ENCODE peak calls at places on chromosomes 1 and 21, in seven cellular contexts. One of them, this sample, is unnamed.

GRCh38 chr1:201562257-201562656 is 23.3 kb downstream of the NAV1 start:
- DNase-seq in HCT116: no peak
- DNase-seq in SK-N-SH: peak
- DNase-seq in GM12878: no peak
- DNase-seq in HepG2: no peak
- DNase-seq in K562: no peak
- DNase-seq in H1: no peak
- DNase-seq in this sample: no peak

GRCh38 chr1:50419192-50419906 is 3.9 kb downstream of the DMRTA2 start:
- DNase-seq in HCT116: no peak
- DNase-seq in SK-N-SH: peak
- DNase-seq in GM12878: no peak
- DNase-seq in HepG2: no peak
- DNase-seq in K562: no peak
- DNase-seq in H1: no peak
- DNase-seq in this sample: no peak

GRCh38 chr21:34204481-34205439 is 131.4 kb downstream of the MRPS6 start:
- DNase-seq in HCT116: no peak
- DNase-seq in SK-N-SH: peak
- DNase-seq in GM12878: no peak
- DNase-seq in HepG2: no peak
- DNase-seq in K562: no peak
- DNase-seq in H1: no peak
- DNase-seq in this sample: no peak

GRCh38 chr1:86846166-86846647 is 67.7 kb downstream of the SELENOF start:
- DNase-seq in HCT116: no peak
- DNase-seq in SK-N-SH: peak
- DNase-seq in GM12878: no peak
- DNase-seq in HepG2: no peak
- DNase-seq in K562: no peak
- DNase-seq in H1: no peak
- DNase-seq in this sample: no peak

GRCh38 chr1:227949954-227950734 is 2.4 kb upstream of the WNT9A start:
- DNase-seq in HCT116: no peak
- DNase-seq in SK-N-SH: no peak
- DNase-seq in GM12878: no peak
- DNase-seq in HepG2: no peak
- DNase-seq in K562: no peak
- DNase-seq in H1: no peak
- DNase-seq in this sample: no peak

GRCh38 chr1:212587304-212588136 is 21.0 kb upstream of the ATF3 start:
- DNase-seq in HCT116: no peak
- DNase-seq in SK-N-SH: no peak
- DNase-seq in GM12878: no peak
- DNase-seq in HepG2: no peak
- DNase-seq in K562: no peak
- DNase-seq in H1: no peak
- DNase-seq in this sample: no peak

GRCh38 chr21:41061701-41062100 is 106.3 kb upstream of the BACE2 start:
- DNase-seq in HCT116: no peak
- DNase-seq in SK-N-SH: no peak
- DNase-seq in GM12878: no peak
- DNase-seq in HepG2: no peak
- DNase-seq in K562: no peak
- DNase-seq in H1: no peak
- DNase-seq in this sample: no peak

GRCh38 chr1:221724931-221725605 is 16.8 kb downstream of the DUSP10 start:
- DNase-seq in HCT116: no peak
- DNase-seq in SK-N-SH: no peak
- DNase-seq in GM12878: no peak
- DNase-seq in HepG2: no peak
- DNase-seq in K562: no peak
- DNase-seq in H1: no peak
- DNase-seq in this sample: no peak

GRCh38 chr1:54716299-54717047 is 812 bp downstream of the TTC4 start:
- DNase-seq in HCT116: no peak
- DNase-seq in SK-N-SH: no peak
- DNase-seq in GM12878: peak
- DNase-seq in HepG2: no peak
- DNase-seq in K562: no peak
- DNase-seq in H1: no peak
- DNase-seq in this sample: no peak

GRCh38 chr1:199931666-199932377 is 95.7 kb upstream of the NR5A2 start:
- DNase-seq in HCT116: no peak
- DNase-seq in SK-N-SH: no peak
- DNase-seq in GM12878: no peak
- DNase-seq in HepG2: peak
- DNase-seq in K562: peak
- DNase-seq in H1: no peak
- DNase-seq in this sample: peak

GRCh38 chr1:181135462-181135781 is 46.9 kb downstream of the IER5 start:
- DNase-seq in HCT116: no peak
- DNase-seq in SK-N-SH: peak
- DNase-seq in GM12878: no peak
- DNase-seq in HepG2: no peak
- DNase-seq in K562: peak
- DNase-seq in H1: no peak
- DNase-seq in this sample: peak

GRCh38 chr1:177558372-177558771 is 387.6 kb downstream of the BRINP2 start:
- DNase-seq in HCT116: no peak
- DNase-seq in SK-N-SH: no peak
- DNase-seq in GM12878: no peak
- DNase-seq in HepG2: no peak
- DNase-seq in K562: no peak
- DNase-seq in H1: no peak
- DNase-seq in this sample: no peak

GRCh38 chr1:69278923-69279322 is 288.8 kb upstream of the LRRC7 start:
- DNase-seq in HCT116: no peak
- DNase-seq in SK-N-SH: no peak
- DNase-seq in GM12878: no peak
- DNase-seq in HepG2: no peak
- DNase-seq in K562: no peak
- DNase-seq in H1: no peak
- DNase-seq in this sample: no peak

GRCh38 chr21:35525443-35525842 is 476.3 kb upstream of the RUNX1 start:
- DNase-seq in HCT116: peak
- DNase-seq in SK-N-SH: no peak
- DNase-seq in GM12878: no peak
- DNase-seq in HepG2: no peak
- DNase-seq in K562: no peak
- DNase-seq in H1: no peak
- DNase-seq in this sample: no peak

GRCh38 chr21:46150073-46150472 is 5.3 kb downstream of the FTCD start:
- DNase-seq in HCT116: no peak
- DNase-seq in SK-N-SH: no peak
- DNase-seq in GM12878: no peak
- DNase-seq in HepG2: no peak
- DNase-seq in K562: no peak
- DNase-seq in H1: no peak
- DNase-seq in this sample: no peak

GRCh38 chr1:204280099-204280498 is 66.3 kb upstream of the GOLT1A start:
- DNase-seq in HCT116: no peak
- DNase-seq in SK-N-SH: no peak
- DNase-seq in GM12878: no peak
- DNase-seq in HepG2: no peak
- DNase-seq in K562: no peak
- DNase-seq in H1: no peak
- DNase-seq in this sample: no peak

GRCh38 chr1:89808429-89809117 is 12.3 kb upstream of the LRRC8D start:
- DNase-seq in HCT116: no peak
- DNase-seq in SK-N-SH: no peak
- DNase-seq in GM12878: no peak
- DNase-seq in HepG2: peak
- DNase-seq in K562: no peak
- DNase-seq in H1: peak
- DNase-seq in this sample: no peak

GRCh38 chr1:89806612-89807011 is 14.2 kb upstream of the LRRC8D start:
- DNase-seq in HCT116: no peak
- DNase-seq in SK-N-SH: no peak
- DNase-seq in GM12878: no peak
- DNase-seq in HepG2: no peak
- DNase-seq in K562: no peak
- DNase-seq in H1: no peak
- DNase-seq in this sample: no peak

GRCh38 chr1:89802036-89802435 is 18.8 kb upstream of the LRRC8D start:
- DNase-seq in HCT116: no peak
- DNase-seq in SK-N-SH: no peak
- DNase-seq in GM12878: no peak
- DNase-seq in HepG2: no peak
- DNase-seq in K562: no peak
- DNase-seq in H1: no peak
- DNase-seq in this sample: no peak

GRCh38 chr1:89802841-89803240 is 18.0 kb upstream of the LRRC8D start:
- DNase-seq in HCT116: no peak
- DNase-seq in SK-N-SH: no peak
- DNase-seq in GM12878: no peak
- DNase-seq in HepG2: no peak
- DNase-seq in K562: no peak
- DNase-seq in H1: no peak
- DNase-seq in this sample: no peak

GRCh38 chr1:89804646-89805237 is 16.1 kb upstream of the LRRC8D start:
- DNase-seq in HCT116: peak
- DNase-seq in SK-N-SH: peak
- DNase-seq in GM12878: peak
- DNase-seq in HepG2: peak
- DNase-seq in K562: peak
- DNase-seq in H1: peak
- DNase-seq in this sample: peak
- TF ChIP-seq JUND in HCT116: peak
- TF ChIP-seq JUND in SK-N-SH: peak
- TF ChIP-seq JUND in GM12878: no peak
- TF ChIP-seq JUND in HepG2: no peak
- TF ChIP-seq JUND in K562: peak
- TF ChIP-seq JUND in H1: peak
- TF ChIP-seq JUND in this sample: no peak

GRCh38 chr1:231774719-231775322 is 148.2 kb downstream of the DISC1 start:
- DNase-seq in HCT116: no peak
- DNase-seq in SK-N-SH: no peak
- DNase-seq in GM12878: no peak
- DNase-seq in HepG2: no peak
- DNase-seq in K562: no peak
- DNase-seq in H1: no peak
- DNase-seq in this sample: no peak

GRCh38 chr1:231778009-231778719 is 151.6 kb downstream of the DISC1 start:
- DNase-seq in HCT116: peak
- DNase-seq in SK-N-SH: no peak
- DNase-seq in GM12878: no peak
- DNase-seq in HepG2: no peak
- DNase-seq in K562: no peak
- DNase-seq in H1: no peak
- DNase-seq in this sample: peak

GRCh38 chr1:231770776-231771175 is 144.2 kb downstream of the DISC1 start:
- DNase-seq in HCT116: no peak
- DNase-seq in SK-N-SH: no peak
- DNase-seq in GM12878: no peak
- DNase-seq in HepG2: no peak
- DNase-seq in K562: no peak
- DNase-seq in H1: no peak
- DNase-seq in this sample: no peak

GRCh38 chr1:231779081-231779480 is 152.5 kb downstream of the DISC1 start:
- DNase-seq in HCT116: no peak
- DNase-seq in SK-N-SH: no peak
- DNase-seq in GM12878: no peak
- DNase-seq in HepG2: no peak
- DNase-seq in K562: no peak
- DNase-seq in H1: no peak
- DNase-seq in this sample: no peak

DNA sequence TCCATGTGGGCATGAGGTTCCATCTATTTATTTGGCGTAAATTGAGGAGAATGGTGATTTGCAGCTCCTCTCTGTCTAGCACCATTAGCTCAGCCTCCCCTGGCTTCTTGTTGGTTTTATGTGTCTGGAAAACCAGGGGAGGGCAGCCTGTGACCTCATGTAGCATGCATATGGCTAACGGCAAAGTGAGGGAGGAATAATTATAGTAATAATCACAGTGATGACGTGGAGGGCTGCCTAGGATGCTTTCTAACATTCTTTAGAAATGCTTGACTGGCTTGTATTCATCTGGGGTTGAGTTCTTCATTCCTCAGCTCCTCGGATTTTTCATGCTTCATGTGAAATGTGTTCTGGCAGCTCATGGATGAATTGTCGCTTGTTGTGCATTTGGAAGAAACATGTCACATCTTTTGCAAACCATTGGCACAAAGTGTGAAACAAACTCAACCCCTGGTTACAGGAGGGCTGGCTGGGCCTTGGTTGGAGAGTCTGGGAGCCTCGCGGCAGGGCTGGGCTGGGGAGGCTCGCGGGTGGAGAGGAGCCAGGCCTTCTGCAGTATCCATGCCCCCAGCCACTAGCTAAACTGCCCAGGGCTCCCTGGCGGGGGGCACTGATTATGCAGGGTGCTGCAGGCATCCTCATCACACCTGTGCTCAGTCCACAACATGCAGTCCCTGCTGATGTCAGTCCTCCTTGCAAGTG is 149.6 kb downstream of the DISC1 start:
- DNase-seq in HCT116: no peak
- DNase-seq in SK-N-SH: no peak
- DNase-seq in GM12878: no peak
- DNase-seq in HepG2: no peak
- DNase-seq in K562: no peak
- DNase-seq in H1: no peak
- DNase-seq in this sample: no peak
- TF ChIP-seq JUND in HCT116: no peak
- TF ChIP-seq JUND in SK-N-SH: no peak
- TF ChIP-seq JUND in GM12878: no peak
- TF ChIP-seq JUND in HepG2: no peak
- TF ChIP-seq JUND in K562: no peak
- TF ChIP-seq JUND in H1: no peak
- TF ChIP-seq JUND in this sample: no peak

GRCh38 chr1:156625436-156626078 is 6.3 kb downstream of the HAPLN2 start:
- DNase-seq in HCT116: no peak
- DNase-seq in SK-N-SH: peak
- DNase-seq in GM12878: no peak
- DNase-seq in HepG2: no peak
- DNase-seq in K562: peak
- DNase-seq in H1: peak
- DNase-seq in this sample: no peak
- TF ChIP-seq JUND in HCT116: no peak
- TF ChIP-seq JUND in SK-N-SH: no peak
- TF ChIP-seq JUND in GM12878: no peak
- TF ChIP-seq JUND in HepG2: no peak
- TF ChIP-seq JUND in K562: no peak
- TF ChIP-seq JUND in H1: no peak
- TF ChIP-seq JUND in this sample: no peak

DNA sequence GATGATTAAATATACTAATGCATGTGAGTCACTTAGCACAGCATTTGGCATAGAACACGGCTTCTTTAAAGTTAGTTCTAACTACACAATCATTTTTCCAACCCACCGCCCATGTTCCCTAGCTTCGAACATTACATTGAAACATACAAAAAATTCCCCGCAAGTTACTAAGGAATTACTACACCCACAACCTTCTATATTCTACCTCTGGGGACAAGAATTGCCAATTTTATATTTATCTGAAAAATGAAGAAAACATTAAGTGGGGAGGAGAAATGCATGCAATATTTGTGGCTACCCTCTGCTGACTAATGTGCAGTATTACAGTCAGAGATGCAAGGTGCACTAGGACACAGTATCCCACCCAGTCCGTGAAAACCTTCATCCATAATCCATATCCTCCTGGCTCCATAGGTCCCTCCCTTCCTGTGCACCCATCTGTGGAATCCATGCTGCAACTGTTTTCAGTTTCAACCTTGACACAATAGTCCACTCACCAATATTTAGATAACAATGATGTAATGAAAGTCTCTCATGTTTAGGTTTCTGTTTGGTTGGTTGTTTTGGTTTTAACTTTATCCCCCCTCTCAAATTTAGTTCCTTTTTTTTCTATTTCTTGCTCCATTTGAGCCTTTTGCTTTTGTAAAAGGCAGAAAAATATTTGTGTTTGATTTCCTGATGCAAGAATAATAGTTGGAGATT is 31.6 kb downstream of the RGS5 start:
- DNase-seq in HCT116: no peak
- DNase-seq in SK-N-SH: no peak
- DNase-seq in GM12878: no peak
- DNase-seq in HepG2: no peak
- DNase-seq in K562: peak
- DNase-seq in H1: no peak
- DNase-seq in this sample: no peak
- TF ChIP-seq JUND in HCT116: no peak
- TF ChIP-seq JUND in SK-N-SH: no peak
- TF ChIP-seq JUND in GM12878: no peak
- TF ChIP-seq JUND in HepG2: no peak
- TF ChIP-seq JUND in K562: no peak
- TF ChIP-seq JUND in H1: no peak
- TF ChIP-seq JUND in this sample: no peak